ENCODE peak calls at places on chromosomes 1 and 21, in four cellular contexts. One of them, this sample, is unnamed.

GRCh38 chr1:147567594-147568381 is 26.5 kb downstream of the BCL9 start:
- DNase-seq in A549: no peak
- DNase-seq in H1: peak
- DNase-seq in HepG2: no peak
- DNase-seq in this sample: no peak

GRCh38 chr21:45869121-45870007 is 112.2 kb upstream of the COL6A1 start:
- DNase-seq in A549: no peak
- DNase-seq in H1: no peak
- DNase-seq in HepG2: no peak
- DNase-seq in this sample: no peak

GRCh38 chr1:4218619-4219018 is 318.5 kb upstream of the C1orf174 start:
- DNase-seq in A549: no peak
- DNase-seq in H1: no peak
- DNase-seq in HepG2: no peak
- DNase-seq in this sample: no peak

GRCh38 chr1:111826278-111826677 is 70.6 kb downstream of the DDX20 start:
- DNase-seq in A549: no peak
- DNase-seq in H1: no peak
- DNase-seq in HepG2: no peak
- DNase-seq in this sample: no peak

GRCh38 chr1:157326173-157326859 is 188.1 kb upstream of the ETV3 start:
- DNase-seq in A549: no peak
- DNase-seq in H1: no peak
- DNase-seq in HepG2: no peak
- DNase-seq in this sample: no peak

GRCh38 chr1:204461331-204462228 is 33.0 kb downstream of the PIK3C2B start:
- DNase-seq in A549: no peak
- DNase-seq in H1: no peak
- DNase-seq in HepG2: no peak
- DNase-seq in this sample: peak

GRCh38 chr1:116817582-116818064 is 63.4 kb downstream of the CD2 start:
- DNase-seq in A549: peak
- DNase-seq in H1: peak
- DNase-seq in HepG2: peak
- DNase-seq in this sample: peak

GRCh38 chr1:3727042-3727824 is 25.0 kb upstream of the CCDC27 start:
- DNase-seq in A549: peak
- DNase-seq in H1: peak
- DNase-seq in HepG2: no peak
- DNase-seq in this sample: peak

GRCh38 chr1:98653186-98653585 is 8.3 kb upstream of the SNX7 start:
- DNase-seq in A549: no peak
- DNase-seq in H1: no peak
- DNase-seq in HepG2: no peak
- DNase-seq in this sample: no peak

GRCh38 chr1:74498901-74499300 is 13.5 kb downstream of the LRRC53 start:
- DNase-seq in A549: no peak
- DNase-seq in H1: no peak
- DNase-seq in HepG2: no peak
- DNase-seq in this sample: no peak

GRCh38 chr1:232038704-232039103 is 412.1 kb downstream of the DISC1 start:
- DNase-seq in A549: no peak
- DNase-seq in H1: no peak
- DNase-seq in HepG2: no peak
- DNase-seq in this sample: no peak

GRCh38 chr21:20882462-20883415 is 115.5 kb upstream of the NCAM2 start:
- DNase-seq in A549: no peak
- DNase-seq in H1: peak
- DNase-seq in HepG2: no peak
- DNase-seq in this sample: peak

GRCh38 chr1:21468597-21468996 is 28.7 kb downstream of the NBPF3 start:
- DNase-seq in A549: no peak
- DNase-seq in H1: peak
- DNase-seq in HepG2: no peak
- DNase-seq in this sample: peak

GRCh38 chr1:26999440-26999987 is 6.0 kb downstream of the TRNP1 start:
- DNase-seq in A549: peak
- DNase-seq in H1: peak
- DNase-seq in HepG2: peak
- DNase-seq in this sample: no peak

GRCh38 chr1:76336951-76337371 is 262.4 kb downstream of the ST6GALNAC3 start:
- DNase-seq in A549: no peak
- DNase-seq in H1: no peak
- DNase-seq in HepG2: no peak
- DNase-seq in this sample: no peak

GRCh38 chr21:28257276-28257675 is 735.4 kb downstream of the LTN1 start:
- DNase-seq in A549: no peak
- DNase-seq in H1: no peak
- DNase-seq in HepG2: peak
- DNase-seq in this sample: no peak

GRCh38 chr21:45209046-45209445 is 78.6 kb downstream of the POFUT2 start:
- DNase-seq in A549: no peak
- DNase-seq in H1: no peak
- DNase-seq in HepG2: no peak
- DNase-seq in this sample: no peak

GRCh38 chr1:86913399-86913895 is 479 bp downstream of the SELENOF start:
- DNase-seq in A549: no peak
- DNase-seq in H1: no peak
- DNase-seq in HepG2: peak
- DNase-seq in this sample: peak

GRCh38 chr1:201270616-201271390 is 12.5 kb upstream of the PKP1 start:
- DNase-seq in A549: no peak
- DNase-seq in H1: no peak
- DNase-seq in HepG2: no peak
- DNase-seq in this sample: no peak

GRCh38 chr1:86666368-86666767 is 38.0 kb upstream of the SH3GLB1 start:
- DNase-seq in A549: no peak
- DNase-seq in H1: no peak
- DNase-seq in HepG2: no peak
- DNase-seq in this sample: no peak

GRCh38 chr1:85898861-85899260 is 190.6 kb upstream of the ZNHIT6 start:
- DNase-seq in A549: no peak
- DNase-seq in H1: no peak
- DNase-seq in HepG2: no peak
- DNase-seq in this sample: no peak

GRCh38 chr1:9909222-9910046 is 635 bp downstream of the CTNNBIP1 start:
- DNase-seq in A549: no peak
- DNase-seq in H1: no peak
- DNase-seq in HepG2: no peak
- DNase-seq in this sample: peak

GRCh38 chr1:68269637-68270430 is 37.5 kb upstream of the WLS start:
- DNase-seq in A549: peak
- DNase-seq in H1: no peak
- DNase-seq in HepG2: no peak
- DNase-seq in this sample: no peak

GRCh38 chr1:247840819-247841218 is 877 bp downstream of the OR11L1 start:
- DNase-seq in A549: no peak
- DNase-seq in H1: no peak
- DNase-seq in HepG2: no peak
- DNase-seq in this sample: no peak

GRCh38 chr21:34091607-34092006 is 18.2 kb downstream of the MRPS6 start:
- DNase-seq in A549: no peak
- DNase-seq in H1: no peak
- DNase-seq in HepG2: no peak
- DNase-seq in this sample: peak

GRCh38 chr1:227192163-227192562 is 126.1 kb downstream of the CDC42BPA start:
- DNase-seq in A549: no peak
- DNase-seq in H1: no peak
- DNase-seq in HepG2: no peak
- DNase-seq in this sample: no peak

GRCh38 chr1:202967684-202968281 is 726 bp upstream of the CYB5R1 start:
- DNase-seq in A549: no peak
- DNase-seq in H1: no peak
- DNase-seq in HepG2: no peak
- DNase-seq in this sample: peak

GRCh38 chr1:37947364-37947763 is 511 bp upstream of the INPP5B start:
- DNase-seq in A549: no peak
- DNase-seq in H1: no peak
- DNase-seq in HepG2: no peak
- DNase-seq in this sample: no peak

GRCh38 chr1:190479537-190479936 is 1.9 kb upstream of the BRINP3 start:
- DNase-seq in A549: no peak
- DNase-seq in H1: no peak
- DNase-seq in HepG2: no peak
- DNase-seq in this sample: no peak

GRCh38 chr1:113135460-113135859 is 62.5 kb downstream of the LRIG2 start:
- DNase-seq in A549: no peak
- DNase-seq in H1: no peak
- DNase-seq in HepG2: no peak
- DNase-seq in this sample: no peak

GRCh38 chr1:246597340-246597739 is 31.1 kb downstream of the CNST start:
- DNase-seq in A549: no peak
- DNase-seq in H1: no peak
- DNase-seq in HepG2: peak
- DNase-seq in this sample: no peak

DNA sequence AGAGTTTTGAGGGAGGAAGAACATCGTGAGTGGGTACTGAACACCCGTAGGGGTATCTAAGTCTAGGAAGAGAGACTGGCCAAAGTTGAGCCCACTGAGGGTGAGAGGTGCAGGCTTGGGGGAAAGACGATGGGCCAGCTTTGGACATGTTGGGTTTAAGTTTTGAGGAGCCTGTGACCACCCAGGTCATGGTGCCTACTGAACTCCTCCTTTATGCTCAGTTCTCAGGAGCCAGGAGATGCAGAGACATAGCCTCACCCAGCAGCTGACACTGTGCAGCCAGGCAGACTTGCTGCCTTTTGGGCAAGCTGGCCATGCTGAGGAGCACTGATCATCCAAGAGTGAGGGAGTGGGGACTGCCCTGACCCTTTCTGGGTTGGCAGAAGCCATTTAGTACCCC is 72.3 kb downstream of the TNR start:
- DNase-seq in A549: no peak
- DNase-seq in H1: no peak
- DNase-seq in HepG2: no peak
- DNase-seq in this sample: no peak
- TF ChIP-seq RNF2 in A549: no peak
- TF ChIP-seq RNF2 in H1: no peak
- TF ChIP-seq RNF2 in HepG2: no peak
- TF ChIP-seq RNF2 in this sample: no peak

DNA sequence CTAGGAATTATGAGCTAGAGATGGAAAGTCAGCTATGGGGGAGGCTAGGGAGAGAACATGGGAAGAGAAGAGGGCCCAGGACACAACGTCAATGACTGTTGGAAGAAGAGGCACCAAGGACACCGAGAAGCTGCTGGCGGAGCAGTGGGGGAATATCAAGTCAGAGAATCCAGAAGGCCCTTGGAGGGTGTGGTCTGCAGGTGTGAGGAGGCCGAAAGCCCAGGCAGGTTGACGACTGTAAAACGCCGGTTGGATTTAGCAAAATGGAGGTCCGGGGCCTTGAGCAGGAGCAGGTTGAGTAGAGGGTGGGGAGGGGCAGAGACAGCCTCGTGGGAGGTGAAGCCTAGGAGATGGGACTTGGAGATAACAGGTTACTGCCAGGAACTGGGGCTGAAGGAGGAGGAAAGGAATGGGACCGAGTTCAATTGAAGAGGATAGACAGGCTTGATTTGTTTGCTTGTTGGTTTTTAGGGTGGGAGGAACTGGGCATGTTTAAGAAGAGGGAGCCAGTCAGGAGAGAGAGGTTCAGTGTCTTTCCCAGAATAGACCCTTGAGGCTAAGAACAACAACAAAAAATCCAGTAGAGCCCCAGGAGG is 35.1 kb downstream of the EDN2 start:
- DNase-seq in A549: no peak
- DNase-seq in H1: no peak
- DNase-seq in HepG2: no peak
- DNase-seq in this sample: no peak
- TF ChIP-seq RNF2 in A549: no peak
- TF ChIP-seq RNF2 in H1: no peak
- TF ChIP-seq RNF2 in HepG2: no peak
- TF ChIP-seq RNF2 in this sample: no peak

GRCh38 chr1:160118928-160119327 is 3.4 kb downstream of the ATP1A2 start:
- DNase-seq in A549: no peak
- DNase-seq in H1: no peak
- DNase-seq in HepG2: no peak
- DNase-seq in this sample: no peak

GRCh38 chr1:160116277-160117147 is 953 bp downstream of the ATP1A2 start:
- DNase-seq in A549: no peak
- DNase-seq in H1: no peak
- DNase-seq in HepG2: no peak
- DNase-seq in this sample: no peak

GRCh38 chr1:160115545-160116276 is at the start of gene ATP1A2:
- DNase-seq in A549: no peak
- DNase-seq in H1: peak
- DNase-seq in HepG2: no peak
- DNase-seq in this sample: no peak

GRCh38 chr1:160117300-160117699 is 1.7 kb downstream of the ATP1A2 start:
- DNase-seq in A549: no peak
- DNase-seq in H1: no peak
- DNase-seq in HepG2: no peak
- DNase-seq in this sample: no peak

GRCh38 chr1:160117709-160118183 is 2.2 kb downstream of the ATP1A2 start:
- DNase-seq in A549: no peak
- DNase-seq in H1: no peak
- DNase-seq in HepG2: no peak
- DNase-seq in this sample: no peak
- TF ChIP-seq RNF2 in A549: no peak
- TF ChIP-seq RNF2 in H1: no peak
- TF ChIP-seq RNF2 in HepG2: no peak
- TF ChIP-seq RNF2 in this sample: no peak

GRCh38 chr1:89767618-89768017 is 53.2 kb upstream of the LRRC8D start:
- DNase-seq in A549: no peak
- DNase-seq in H1: no peak
- DNase-seq in HepG2: no peak
- DNase-seq in this sample: no peak

DNA sequence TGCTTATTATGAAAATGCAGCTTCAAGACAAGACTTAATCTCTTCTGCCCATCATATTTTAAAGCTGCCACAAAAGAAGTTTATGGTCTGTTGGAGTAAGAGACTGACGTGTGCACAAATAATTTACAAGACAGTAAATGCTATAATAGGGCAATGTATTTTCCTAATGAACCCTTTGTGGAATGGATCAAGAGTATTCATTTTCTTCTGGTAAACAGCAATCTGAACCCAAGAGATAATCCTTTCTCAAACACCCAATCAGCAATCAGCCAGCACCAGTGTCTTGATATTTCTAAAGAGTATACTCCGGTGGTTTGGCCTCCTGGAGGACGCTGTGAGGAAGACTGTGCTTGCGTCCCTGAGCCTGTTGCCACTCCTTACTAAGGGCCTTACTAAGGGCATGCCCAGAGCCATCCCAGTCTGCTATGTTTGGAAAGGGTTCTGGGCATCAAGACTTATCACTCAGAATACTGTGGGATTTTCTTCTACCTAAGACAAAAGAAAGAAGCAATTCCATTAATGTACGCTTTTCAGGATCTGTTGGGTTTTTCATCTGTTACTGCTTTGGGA is 48.8 kb upstream of the LRRC8D start:
- DNase-seq in A549: no peak
- DNase-seq in H1: no peak
- DNase-seq in HepG2: no peak
- DNase-seq in this sample: no peak
- TF ChIP-seq RNF2 in A549: no peak
- TF ChIP-seq RNF2 in H1: no peak
- TF ChIP-seq RNF2 in HepG2: no peak
- TF ChIP-seq RNF2 in this sample: no peak

GRCh38 chr1:43978551-43979260 is at the start of gene B4GALT2:
- DNase-seq in A549: no peak
- DNase-seq in H1: peak
- DNase-seq in HepG2: peak
- DNase-seq in this sample: peak
- TF ChIP-seq RNF2 in A549: no peak
- TF ChIP-seq RNF2 in H1: no peak
- TF ChIP-seq RNF2 in HepG2: no peak
- TF ChIP-seq RNF2 in this sample: no peak